ENCODE peak calls at places on chromosomes 16 and 17, in ten cellular contexts. One of them, this sample, is unnamed.

GRCh38 chr16:86876499-86876898 is 298.1 kb downstream of the FOXL1 start:
- DNase-seq in NCI-H510A: no peak
- DNase-seq in thoracic aorta: no peak
- DNase-seq in ELR: no peak
- DNase-seq in GM23338: no peak
- DNase-seq in stimulated activated CD4-positive, alpha-beta T cell treated with anti-CD3 and anti-CD28 coated beads, Interleukin-2, amount 100 ng/mL, for 48 hours: no peak
- DNase-seq in endothelial cell: no peak
- DNase-seq in CD8-positive, alpha-beta T cell: no peak
- DNase-seq in NAMALWA: no peak
- DNase-seq in NCI-H1694: no peak
- DNase-seq in this sample: no peak

GRCh38 chr16:52548261-52549010 is 1.5 kb upstream of the TOX3 start:
- DNase-seq in NCI-H510A: peak
- DNase-seq in thoracic aorta: no peak
- DNase-seq in ELR: no peak
- DNase-seq in GM23338: peak
- DNase-seq in stimulated activated CD4-positive, alpha-beta T cell treated with anti-CD3 and anti-CD28 coated beads, Interleukin-2, amount 100 ng/mL, for 48 hours: no peak
- DNase-seq in endothelial cell: no peak
- DNase-seq in CD8-positive, alpha-beta T cell: no peak
- DNase-seq in NAMALWA: no peak
- DNase-seq in NCI-H1694: no peak
- DNase-seq in this sample: no peak

GRCh38 chr16:2710711-2711231 is 9.3 kb downstream of the PRSS27 start:
- DNase-seq in NCI-H510A: no peak
- DNase-seq in thoracic aorta: no peak
- DNase-seq in ELR: no peak
- DNase-seq in GM23338: no peak
- DNase-seq in stimulated activated CD4-positive, alpha-beta T cell treated with anti-CD3 and anti-CD28 coated beads, Interleukin-2, amount 100 ng/mL, for 48 hours: no peak
- DNase-seq in endothelial cell: no peak
- DNase-seq in CD8-positive, alpha-beta T cell: no peak
- DNase-seq in NAMALWA: no peak
- DNase-seq in NCI-H1694: peak
- DNase-seq in this sample: no peak

GRCh38 chr17:17812211-17813054 is 24.4 kb downstream of the SREBF1 start:
- DNase-seq in NCI-H510A: peak
- DNase-seq in thoracic aorta: no peak
- DNase-seq in ELR: peak
- DNase-seq in GM23338: peak
- DNase-seq in stimulated activated CD4-positive, alpha-beta T cell treated with anti-CD3 and anti-CD28 coated beads, Interleukin-2, amount 100 ng/mL, for 48 hours: peak
- DNase-seq in endothelial cell: peak
- DNase-seq in CD8-positive, alpha-beta T cell: peak
- DNase-seq in NAMALWA: peak
- DNase-seq in NCI-H1694: no peak
- DNase-seq in this sample: peak

GRCh38 chr17:74742153-74742515 is 5.1 kb downstream of the RAB37 start:
- DNase-seq in NCI-H510A: no peak
- DNase-seq in thoracic aorta: no peak
- DNase-seq in ELR: peak
- DNase-seq in GM23338: no peak
- DNase-seq in stimulated activated CD4-positive, alpha-beta T cell treated with anti-CD3 and anti-CD28 coated beads, Interleukin-2, amount 100 ng/mL, for 48 hours: no peak
- DNase-seq in endothelial cell: no peak
- DNase-seq in CD8-positive, alpha-beta T cell: peak
- DNase-seq in NAMALWA: peak
- DNase-seq in NCI-H1694: no peak
- DNase-seq in this sample: peak

GRCh38 chr17:28392491-28392890 is 13.5 kb downstream of the SLC46A1 start:
- DNase-seq in NCI-H510A: no peak
- DNase-seq in thoracic aorta: no peak
- DNase-seq in ELR: no peak
- DNase-seq in GM23338: no peak
- DNase-seq in stimulated activated CD4-positive, alpha-beta T cell treated with anti-CD3 and anti-CD28 coated beads, Interleukin-2, amount 100 ng/mL, for 48 hours: no peak
- DNase-seq in endothelial cell: no peak
- DNase-seq in CD8-positive, alpha-beta T cell: no peak
- DNase-seq in NAMALWA: no peak
- DNase-seq in NCI-H1694: no peak
- DNase-seq in this sample: no peak

GRCh38 chr16:70656712-70657263 is 10.4 kb downstream of the IL34 start:
- DNase-seq in NCI-H510A: no peak
- DNase-seq in thoracic aorta: no peak
- DNase-seq in ELR: no peak
- DNase-seq in GM23338: peak
- DNase-seq in stimulated activated CD4-positive, alpha-beta T cell treated with anti-CD3 and anti-CD28 coated beads, Interleukin-2, amount 100 ng/mL, for 48 hours: no peak
- DNase-seq in endothelial cell: no peak
- DNase-seq in CD8-positive, alpha-beta T cell: no peak
- DNase-seq in NAMALWA: no peak
- DNase-seq in NCI-H1694: no peak
- DNase-seq in this sample: no peak

GRCh38 chr17:2814499-2815341 is 18.5 kb downstream of the RAP1GAP2 start:
- DNase-seq in NCI-H510A: no peak
- DNase-seq in thoracic aorta: no peak
- DNase-seq in ELR: no peak
- DNase-seq in GM23338: no peak
- DNase-seq in stimulated activated CD4-positive, alpha-beta T cell treated with anti-CD3 and anti-CD28 coated beads, Interleukin-2, amount 100 ng/mL, for 48 hours: peak
- DNase-seq in endothelial cell: no peak
- DNase-seq in CD8-positive, alpha-beta T cell: peak
- DNase-seq in NAMALWA: peak
- DNase-seq in NCI-H1694: no peak
- DNase-seq in this sample: no peak

GRCh38 chr17:7716299-7716886 is 1.2 kb upstream of the DNAH2 start:
- DNase-seq in NCI-H510A: no peak
- DNase-seq in thoracic aorta: no peak
- DNase-seq in ELR: no peak
- DNase-seq in GM23338: peak
- DNase-seq in stimulated activated CD4-positive, alpha-beta T cell treated with anti-CD3 and anti-CD28 coated beads, Interleukin-2, amount 100 ng/mL, for 48 hours: no peak
- DNase-seq in endothelial cell: no peak
- DNase-seq in CD8-positive, alpha-beta T cell: no peak
- DNase-seq in NAMALWA: no peak
- DNase-seq in NCI-H1694: no peak
- DNase-seq in this sample: no peak

GRCh38 chr17:40097931-40098845 is 2.2 kb downstream of the NR1D1 start:
- DNase-seq in NCI-H510A: no peak
- DNase-seq in thoracic aorta: peak
- DNase-seq in ELR: peak
- DNase-seq in GM23338: no peak
- DNase-seq in stimulated activated CD4-positive, alpha-beta T cell treated with anti-CD3 and anti-CD28 coated beads, Interleukin-2, amount 100 ng/mL, for 48 hours: no peak
- DNase-seq in endothelial cell: no peak
- DNase-seq in CD8-positive, alpha-beta T cell: no peak
- DNase-seq in NAMALWA: no peak
- DNase-seq in NCI-H1694: no peak
- DNase-seq in this sample: no peak

GRCh38 chr16:15961060-15961511 is 11.7 kb downstream of the ABCC1 start:
- DNase-seq in NCI-H510A: no peak
- DNase-seq in thoracic aorta: no peak
- DNase-seq in ELR: no peak
- DNase-seq in GM23338: no peak
- DNase-seq in stimulated activated CD4-positive, alpha-beta T cell treated with anti-CD3 and anti-CD28 coated beads, Interleukin-2, amount 100 ng/mL, for 48 hours: peak
- DNase-seq in endothelial cell: no peak
- DNase-seq in CD8-positive, alpha-beta T cell: peak
- DNase-seq in NAMALWA: peak
- DNase-seq in NCI-H1694: no peak
- DNase-seq in this sample: no peak

GRCh38 chr17:77124192-77124908 is 16.4 kb upstream of the SEC14L1 start:
- DNase-seq in NCI-H510A: no peak
- DNase-seq in thoracic aorta: no peak
- DNase-seq in ELR: peak
- DNase-seq in GM23338: no peak
- DNase-seq in stimulated activated CD4-positive, alpha-beta T cell treated with anti-CD3 and anti-CD28 coated beads, Interleukin-2, amount 100 ng/mL, for 48 hours: no peak
- DNase-seq in endothelial cell: peak
- DNase-seq in CD8-positive, alpha-beta T cell: no peak
- DNase-seq in NAMALWA: no peak
- DNase-seq in NCI-H1694: no peak
- DNase-seq in this sample: no peak

GRCh38 chr16:81637336-81638235 is 141.5 kb upstream of the PLCG2 start:
- DNase-seq in NCI-H510A: no peak
- DNase-seq in thoracic aorta: no peak
- DNase-seq in ELR: no peak
- DNase-seq in GM23338: no peak
- DNase-seq in stimulated activated CD4-positive, alpha-beta T cell treated with anti-CD3 and anti-CD28 coated beads, Interleukin-2, amount 100 ng/mL, for 48 hours: no peak
- DNase-seq in endothelial cell: no peak
- DNase-seq in CD8-positive, alpha-beta T cell: no peak
- DNase-seq in NAMALWA: no peak
- DNase-seq in NCI-H1694: no peak
- DNase-seq in this sample: no peak

GRCh38 chr17:76528528-76529223 is 8.8 kb downstream of the CYGB start:
- DNase-seq in NCI-H510A: no peak
- DNase-seq in thoracic aorta: no peak
- DNase-seq in ELR: no peak
- DNase-seq in GM23338: no peak
- DNase-seq in stimulated activated CD4-positive, alpha-beta T cell treated with anti-CD3 and anti-CD28 coated beads, Interleukin-2, amount 100 ng/mL, for 48 hours: no peak
- DNase-seq in endothelial cell: no peak
- DNase-seq in CD8-positive, alpha-beta T cell: no peak
- DNase-seq in NAMALWA: no peak
- DNase-seq in NCI-H1694: no peak
- DNase-seq in this sample: peak

GRCh38 chr16:57277586-57277985 is 6.9 kb downstream of the PLLP start:
- DNase-seq in NCI-H510A: no peak
- DNase-seq in thoracic aorta: no peak
- DNase-seq in ELR: peak
- DNase-seq in GM23338: no peak
- DNase-seq in stimulated activated CD4-positive, alpha-beta T cell treated with anti-CD3 and anti-CD28 coated beads, Interleukin-2, amount 100 ng/mL, for 48 hours: peak
- DNase-seq in endothelial cell: no peak
- DNase-seq in CD8-positive, alpha-beta T cell: no peak
- DNase-seq in NAMALWA: peak
- DNase-seq in NCI-H1694: no peak
- DNase-seq in this sample: no peak

GRCh38 chr17:31506517-31506916 is 115.0 kb downstream of the RAB11FIP4 start:
- DNase-seq in NCI-H510A: no peak
- DNase-seq in thoracic aorta: no peak
- DNase-seq in ELR: no peak
- DNase-seq in GM23338: no peak
- DNase-seq in stimulated activated CD4-positive, alpha-beta T cell treated with anti-CD3 and anti-CD28 coated beads, Interleukin-2, amount 100 ng/mL, for 48 hours: no peak
- DNase-seq in endothelial cell: no peak
- DNase-seq in CD8-positive, alpha-beta T cell: no peak
- DNase-seq in NAMALWA: no peak
- DNase-seq in NCI-H1694: no peak
- DNase-seq in this sample: no peak

GRCh38 chr17:53570731-53571130 is 252.0 kb upstream of the KIF2B start:
- DNase-seq in NCI-H510A: no peak
- DNase-seq in thoracic aorta: no peak
- DNase-seq in ELR: peak
- DNase-seq in GM23338: no peak
- DNase-seq in stimulated activated CD4-positive, alpha-beta T cell treated with anti-CD3 and anti-CD28 coated beads, Interleukin-2, amount 100 ng/mL, for 48 hours: no peak
- DNase-seq in endothelial cell: no peak
- DNase-seq in CD8-positive, alpha-beta T cell: no peak
- DNase-seq in NAMALWA: no peak
- DNase-seq in NCI-H1694: no peak
- DNase-seq in this sample: no peak

GRCh38 chr17:708132-708531 is 6.5 kb downstream of the VPS53 start:
- DNase-seq in NCI-H510A: no peak
- DNase-seq in thoracic aorta: no peak
- DNase-seq in ELR: no peak
- DNase-seq in GM23338: no peak
- DNase-seq in stimulated activated CD4-positive, alpha-beta T cell treated with anti-CD3 and anti-CD28 coated beads, Interleukin-2, amount 100 ng/mL, for 48 hours: no peak
- DNase-seq in endothelial cell: no peak
- DNase-seq in CD8-positive, alpha-beta T cell: no peak
- DNase-seq in NAMALWA: no peak
- DNase-seq in NCI-H1694: no peak
- DNase-seq in this sample: no peak

GRCh38 chr17:70535986-70536385 is 366.7 kb downstream of the KCNJ2 start:
- DNase-seq in NCI-H510A: no peak
- DNase-seq in thoracic aorta: no peak
- DNase-seq in ELR: peak
- DNase-seq in GM23338: no peak
- DNase-seq in stimulated activated CD4-positive, alpha-beta T cell treated with anti-CD3 and anti-CD28 coated beads, Interleukin-2, amount 100 ng/mL, for 48 hours: no peak
- DNase-seq in endothelial cell: no peak
- DNase-seq in CD8-positive, alpha-beta T cell: no peak
- DNase-seq in NAMALWA: no peak
- DNase-seq in NCI-H1694: no peak
- DNase-seq in this sample: no peak

GRCh38 chr16:324451-325334 is 27.8 kb downstream of the AXIN1 start:
- DNase-seq in NCI-H510A: no peak
- DNase-seq in thoracic aorta: no peak
- DNase-seq in ELR: no peak
- DNase-seq in GM23338: peak
- DNase-seq in stimulated activated CD4-positive, alpha-beta T cell treated with anti-CD3 and anti-CD28 coated beads, Interleukin-2, amount 100 ng/mL, for 48 hours: no peak
- DNase-seq in endothelial cell: no peak
- DNase-seq in CD8-positive, alpha-beta T cell: peak
- DNase-seq in NAMALWA: no peak
- DNase-seq in NCI-H1694: no peak
- DNase-seq in this sample: peak

GRCh38 chr16:65769055-65769465 is 597.4 kb upstream of the CDH5 start:
- DNase-seq in NCI-H510A: no peak
- DNase-seq in thoracic aorta: no peak
- DNase-seq in ELR: no peak
- DNase-seq in GM23338: no peak
- DNase-seq in stimulated activated CD4-positive, alpha-beta T cell treated with anti-CD3 and anti-CD28 coated beads, Interleukin-2, amount 100 ng/mL, for 48 hours: no peak
- DNase-seq in endothelial cell: peak
- DNase-seq in CD8-positive, alpha-beta T cell: no peak
- DNase-seq in NAMALWA: no peak
- DNase-seq in NCI-H1694: no peak
- DNase-seq in this sample: no peak

This sample was measured in GM12892.